ENCODE peak calls at places on chromosomes 5 and 9, in seven cellular contexts. B is IMR-90; F is HepG2; R is adrenal gland; Y is tibial nerve; E is foreskin keratinocyte; C is CD4-positive, alpha-beta T cell. L is an unnamed sample.

GRCh38 chr9:98678244-98678842 is 30.4 kb downstream of the GABBR2 start:
- DNase-seq in B (no peak), F (no peak), R (no peak), Y (no peak), E (no peak), C (no peak), L (no peak)

GRCh38 chr9:35079426-35080341 is at the start of gene FANCG:
- DNase-seq in B (peak; percentile 92), F (peak; percentile 86), R (peak; percentile 95), Y (peak; percentile 69), E (peak; percentile 88), C (peak; percentile 74), L (peak; percentile 60)

GRCh38 chr9:21831841-21832509 is 29.5 kb downstream of the MTAP start:
- DNase-seq in B (peak; percentile 98), F (no peak), R (no peak), Y (no peak), E (peak; percentile 93), C (no peak), L (peak; percentile 97)

GRCh38 chr5:57537831-57538230 is 55.2 kb upstream of the ACTBL2 start:
- DNase-seq in B (no peak), F (no peak), R (no peak), Y (no peak), E (no peak), C (no peak), L (no peak)

GRCh38 chr9:125861405-125862063 is 114.4 kb downstream of the PBX3 start:
- DNase-seq in B (peak; percentile 47), F (no peak), R (no peak), Y (no peak), E (peak; percentile 9), C (no peak), L (no peak)

GRCh38 chr5:71872465-71872864 is 153.4 kb downstream of the CARTPT start:
- DNase-seq in B (no peak), F (no peak), R (no peak), Y (no peak), E (no peak), C (no peak), L (no peak)

GRCh38 chr9:19232830-19233194 is 2.3 kb downstream of the DENND4C start:
- DNase-seq in B (peak; percentile 56), F (no peak), R (no peak), Y (no peak), E (no peak), C (no peak), L (no peak)

GRCh38 chr9:37776328-37776727 is 8.5 kb downstream of the EXOSC3 start:
- DNase-seq in B (peak; percentile 80), F (no peak), R (no peak), Y (no peak), E (no peak), C (no peak), L (no peak)

GRCh38 chr9:84617415-84617814 is 52.1 kb upstream of the NTRK2 start:
- DNase-seq in B (no peak), F (no peak), R (no peak), Y (no peak), E (no peak), C (no peak), L (no peak)

GRCh38 chr5:10831416-10831815 is 70.4 kb upstream of the DAP start:
- DNase-seq in B (peak; percentile 95), F (no peak), R (no peak), Y (no peak), E (no peak), C (no peak), L (no peak)

GRCh38 chr5:10827571-10827970 is 66.5 kb upstream of the DAP start:
- DNase-seq in B (no peak), F (no peak), R (no peak), Y (no peak), E (no peak), C (no peak), L (no peak)

GRCh38 chr5:10826971-10827370 is 65.9 kb upstream of the DAP start:
- DNase-seq in B (no peak), F (no peak), R (no peak), Y (no peak), E (no peak), C (no peak), L (no peak)

GRCh38 chr5:10828241-10828640 is 67.2 kb upstream of the DAP start:
- DNase-seq in B (peak; percentile 58), F (no peak), R (no peak), Y (no peak), E (no peak), C (no peak), L (no peak)

GRCh38 chr5:10825897-10826644 is 65.0 kb upstream of the DAP start:
- DNase-seq in B (no peak), F (no peak), R (no peak), Y (no peak), E (no peak), C (no peak), L (no peak)
- H3K27ac ChIP-seq in B (no peak overlapping the region), F (no peak overlapping the region), R (no peak overlapping the region), Y (no peak overlapping the region), E (no peak overlapping the region), C (no peak overlapping the region), L (no peak overlapping the region)

DNA sequence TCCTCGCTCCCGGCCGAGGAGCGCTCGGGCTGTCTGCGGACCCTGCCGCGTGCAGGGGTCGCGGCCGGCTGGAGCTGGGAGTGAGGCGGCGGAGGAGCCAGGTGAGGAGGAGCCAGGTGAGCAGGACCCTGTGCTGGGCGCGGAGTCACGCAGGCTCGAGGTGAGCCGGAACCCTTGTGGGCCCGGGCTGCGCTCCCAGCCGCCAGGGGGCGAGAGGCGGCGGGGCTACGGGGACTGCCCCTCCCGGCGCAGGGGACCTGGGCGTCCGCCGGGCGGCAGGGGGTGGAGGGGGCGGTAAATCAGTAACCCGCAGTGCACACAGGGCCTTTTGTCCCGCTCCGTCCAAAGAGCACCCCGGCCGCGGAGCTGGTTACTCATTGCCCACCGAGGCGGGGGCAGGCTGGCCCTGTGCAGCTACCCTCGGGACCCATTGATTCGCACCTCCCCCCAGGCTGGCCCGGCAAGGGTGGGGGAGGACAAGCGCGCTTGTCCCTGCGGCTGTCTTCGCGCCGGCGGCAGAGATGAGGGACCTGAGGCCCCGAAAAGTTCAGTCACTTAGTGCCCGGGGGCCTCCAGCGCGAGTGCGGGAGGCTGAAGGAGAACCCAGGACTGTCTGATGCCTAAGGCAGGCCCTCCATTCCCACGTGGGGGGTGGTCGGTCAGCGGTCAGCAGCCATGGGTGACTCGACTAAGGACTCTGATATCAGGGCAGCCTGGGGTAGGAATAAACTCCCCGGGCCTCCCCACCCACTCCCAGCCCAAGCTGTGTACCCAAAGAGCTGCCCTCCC is 397 bp downstream of the FGFR4 start:
- DNase-seq in B (no peak), F (peak; percentile 96), R (no peak), Y (no peak), E (no peak), C (peak; percentile 71), L (no peak)
- H3K27ac ChIP-seq in B (no peak overlapping the region), F (peak overlapping the region; percentile 100), R (no peak overlapping the region), Y (peak overlapping the region; percentile 75), E (no peak overlapping the region), C (no peak overlapping the region), L (no peak overlapping the region)

DNA sequence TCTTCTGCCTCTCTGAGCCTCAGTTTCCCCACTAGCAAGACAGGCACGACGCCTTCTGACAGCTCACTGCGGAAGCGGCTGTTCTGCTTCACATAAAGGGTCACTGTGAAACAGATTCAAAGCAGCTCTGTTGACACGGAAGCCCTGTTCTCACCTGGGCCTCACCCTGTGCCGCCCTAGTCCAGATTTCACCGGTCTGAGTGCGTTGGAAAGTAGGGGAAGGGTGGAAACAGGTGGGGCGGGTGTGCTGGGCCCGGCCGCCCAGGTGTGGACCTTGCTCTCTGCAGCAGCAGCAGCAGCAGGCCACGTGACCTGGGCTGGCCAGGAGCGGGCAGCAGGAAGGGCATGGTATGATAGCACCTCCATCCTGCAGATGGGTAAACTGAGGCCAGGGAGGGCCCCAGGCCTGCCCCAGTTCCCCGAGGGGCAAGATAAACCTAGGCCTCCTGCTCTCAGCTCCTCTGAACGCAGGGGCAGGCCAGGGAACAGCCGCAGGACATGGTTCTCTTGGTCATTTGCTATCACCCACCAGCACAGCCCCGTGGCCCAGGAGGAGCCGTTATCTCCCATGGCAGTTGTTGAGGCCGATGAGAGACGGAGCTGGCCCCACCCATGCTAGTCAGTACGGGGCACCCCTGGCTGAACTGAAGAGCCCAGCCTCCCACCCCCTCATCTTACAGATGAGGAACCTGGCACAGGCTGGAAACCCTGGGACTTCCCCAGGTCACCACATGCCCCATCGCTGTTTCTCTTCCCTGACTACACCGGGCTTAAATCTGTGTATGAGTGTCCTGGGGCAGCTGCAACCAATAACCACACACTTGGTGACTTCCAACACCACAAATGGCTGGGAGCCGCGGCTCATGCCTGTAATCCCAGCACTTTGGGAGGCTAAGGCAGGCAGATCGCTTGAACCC is 12.1 kb downstream of the PTGES2 start:
- DNase-seq in B (no peak), F (peak; percentile 83), R (peak; percentile 48), Y (peak; percentile 3), E (no peak), C (no peak), L (no peak)
- H3K27ac ChIP-seq in B (no peak overlapping the region), F (peak overlapping the region; percentile 88), R (no peak overlapping the region), Y (peak overlapping the region; percentile 79), E (no peak overlapping the region), C (no peak overlapping the region), L (no peak overlapping the region)

GRCh38 chr5:142426129-142426641 is 101.4 kb upstream of the SPRY4 start:
- DNase-seq in B (peak; percentile 63), F (no peak), R (peak; percentile 83), Y (no peak), E (no peak), C (peak; percentile 31), L (no peak)
- H3K27ac ChIP-seq in B (no peak overlapping the region), F (no peak overlapping the region), R (no peak overlapping the region), Y (no peak overlapping the region), E (no peak overlapping the region), C (no peak overlapping the region), L (no peak overlapping the region)

DNA sequence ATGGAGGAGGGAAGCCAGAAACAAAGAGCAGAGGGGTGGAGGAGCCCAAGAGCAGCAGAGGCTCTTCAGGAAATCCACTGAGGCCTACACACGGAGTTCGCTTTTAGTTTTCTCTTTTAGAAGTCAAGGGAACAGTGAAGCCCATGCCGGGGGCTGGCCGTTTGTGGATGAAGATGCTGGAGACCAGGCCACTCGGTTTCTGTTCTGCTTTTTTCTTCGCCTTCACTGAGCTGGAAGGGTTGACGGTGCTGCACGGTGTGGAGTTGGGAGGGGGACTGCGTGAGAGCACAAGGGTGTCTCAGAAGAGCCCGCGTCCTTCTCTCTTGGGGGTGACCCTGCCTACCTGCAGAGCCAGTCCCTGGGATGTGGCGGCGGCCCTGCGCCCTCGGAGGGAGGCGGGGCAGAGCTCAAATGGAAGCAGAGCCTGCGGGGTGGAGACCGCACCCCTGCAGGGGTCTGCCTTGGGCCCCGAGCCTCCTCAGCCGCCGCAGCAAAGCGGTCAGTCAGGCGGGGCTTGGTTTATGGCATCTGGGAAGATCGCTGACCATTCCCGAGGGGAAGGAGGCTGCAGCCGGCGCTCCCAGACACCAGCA is 68.4 kb upstream of the CACNA1B start:
- DNase-seq in B (no peak), F (no peak), R (no peak), Y (no peak), E (no peak), C (no peak), L (no peak)
- H3K27ac ChIP-seq in B (no peak overlapping the region), F (no peak overlapping the region), R (no peak overlapping the region), Y (no peak overlapping the region), E (no peak overlapping the region), C (no peak overlapping the region), L (no peak overlapping the region)